ENCODE peak calls at places on chromosomes 2 and 18, in four cellular contexts. E is ovary, R is left ventricle myocardium inferior, F is HCT116. M is an unnamed sample.

GRCh38 chr2:202269585-202269984 is 4.0 kb downstream of the NOP58 start:
- DNase-seq in E (no peak), R (no peak), F (no peak), M (no peak)

GRCh38 chr18:56702946-56703345 is 51.8 kb downstream of the WDR7 start:
- DNase-seq in E (no peak), R (no peak), F (peak), M (peak)

GRCh38 chr2:205892141-205893064 is 193.6 kb downstream of the INO80D start:
- DNase-seq in E (peak), R (no peak), F (no peak), M (peak)

GRCh38 chr2:173909846-173910245 is 55.3 kb downstream of the SP3 start:
- DNase-seq in E (no peak), R (no peak), F (no peak), M (no peak)

GRCh38 chr2:60485055-60485454 is 68.4 kb downstream of the BCL11A start:
- DNase-seq in E (no peak), R (no peak), F (no peak), M (no peak)

GRCh38 chr2:189393440-189394111 is 47.7 kb upstream of the WDR75 start:
- DNase-seq in E (no peak), R (no peak), F (peak), M (peak)

GRCh38 chr2:239579524-239580198 is 178.8 kb upstream of the HDAC4 start:
- DNase-seq in E (no peak), R (no peak), F (no peak), M (no peak)

GRCh38 chr2:109726666-109727270 is 67.3 kb upstream of the RGPD5 start:
- DNase-seq in E (peak), R (no peak), F (no peak), M (no peak)

GRCh38 chr2:223123859-223124610 is 72.0 kb downstream of the KCNE4 start:
- DNase-seq in E (no peak), R (no peak), F (no peak), M (no peak)

GRCh38 chr18:55863876-55864275 is 275.9 kb upstream of the TCF4 start:
- DNase-seq in E (peak), R (peak), F (no peak), M (no peak)

GRCh38 chr2:216034065-216034464 is 20.7 kb upstream of the MREG start:
- DNase-seq in E (peak), R (peak), F (peak), M (peak)

GRCh38 chr2:238108423-238109201 is 8.5 kb downstream of the ESPNL start:
- DNase-seq in E (peak), R (no peak), F (no peak), M (no peak)

GRCh38 chr18:55088000-55088401 is 128.7 kb upstream of the CCDC68 start:
- DNase-seq in E (no peak), R (no peak), F (no peak), M (no peak)

GRCh38 chr18:5309888-5310470 is 14.5 kb upstream of the ZBTB14 start:
- DNase-seq in E (no peak), R (no peak), F (no peak), M (no peak)

GRCh38 chr2:126793885-126794613 is 104.6 kb upstream of the TEX51 start:
- DNase-seq in E (no peak), R (no peak), F (no peak), M (no peak)

GRCh38 chr2:1887106-1887505 is 142.8 kb upstream of the PXDN start:
- DNase-seq in E (no peak), R (no peak), F (no peak), M (no peak)

GRCh38 chr2:1889099-1889650 is 144.9 kb upstream of the PXDN start:
- DNase-seq in E (no peak), R (no peak), F (no peak), M (no peak)

GRCh38 chr2:1886405-1886992 is 142.2 kb upstream of the PXDN start:
- DNase-seq in E (peak), R (peak), F (peak), M (peak)

GRCh38 chr2:1884933-1885580 is 140.7 kb upstream of the PXDN start:
- DNase-seq in E (no peak), R (no peak), F (no peak), M (no peak)

DNA sequence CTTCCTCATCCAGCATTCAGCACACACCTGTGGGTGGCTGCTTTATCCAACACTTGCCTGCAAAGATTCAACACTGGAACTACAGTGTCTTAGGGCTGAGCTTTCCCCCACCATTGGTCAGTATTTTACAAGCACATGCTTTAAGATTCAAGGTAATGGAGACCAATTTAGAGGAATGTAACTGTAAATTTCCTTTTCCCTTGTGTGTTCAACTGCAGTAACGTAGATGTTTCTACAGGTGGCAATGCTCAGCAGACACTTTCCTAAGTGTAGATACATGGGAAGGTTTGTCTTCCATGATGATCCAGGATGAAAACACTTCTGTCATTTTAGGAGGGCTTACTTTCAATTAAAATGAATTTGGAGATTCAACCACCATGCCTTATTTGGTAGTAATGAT is 143.6 kb upstream of the PXDN start:
- DNase-seq in E (no peak), R (no peak), F (peak), M (peak)
- TF ChIP-seq CTCF in E (no peak), R (peak), F (no peak), M (peak)

GRCh38 chr2:3462493-3463104 is 56.7 kb downstream of the ADI1 start:
- DNase-seq in E (no peak), R (no peak), F (no peak), M (no peak)

GRCh38 chr2:3460831-3461544 is 58.3 kb downstream of the ADI1 start:
- DNase-seq in E (peak), R (peak), F (no peak), M (no peak)

GRCh38 chr2:3463156-3463835 is 56.0 kb downstream of the ADI1 start:
- DNase-seq in E (peak), R (no peak), F (no peak), M (no peak)

GRCh38 chr2:3460161-3460560 is 59.2 kb downstream of the ADI1 start:
- DNase-seq in E (no peak), R (no peak), F (no peak), M (no peak)

GRCh38 chr2:3461781-3462492 is 57.4 kb downstream of the ADI1 start:
- DNase-seq in E (no peak), R (no peak), F (peak), M (peak)
- H3K27ac ChIP-seq in E (no peak), R (peak), F (no peak), M (peak)

GRCh38 chr2:235580401-235581157 is 86.7 kb downstream of the AGAP1 start:
- DNase-seq in E (no peak), R (no peak), F (no peak), M (no peak)
- TF ChIP-seq CTCF in E (no peak), R (no peak), F (no peak), M (no peak)

DNA sequence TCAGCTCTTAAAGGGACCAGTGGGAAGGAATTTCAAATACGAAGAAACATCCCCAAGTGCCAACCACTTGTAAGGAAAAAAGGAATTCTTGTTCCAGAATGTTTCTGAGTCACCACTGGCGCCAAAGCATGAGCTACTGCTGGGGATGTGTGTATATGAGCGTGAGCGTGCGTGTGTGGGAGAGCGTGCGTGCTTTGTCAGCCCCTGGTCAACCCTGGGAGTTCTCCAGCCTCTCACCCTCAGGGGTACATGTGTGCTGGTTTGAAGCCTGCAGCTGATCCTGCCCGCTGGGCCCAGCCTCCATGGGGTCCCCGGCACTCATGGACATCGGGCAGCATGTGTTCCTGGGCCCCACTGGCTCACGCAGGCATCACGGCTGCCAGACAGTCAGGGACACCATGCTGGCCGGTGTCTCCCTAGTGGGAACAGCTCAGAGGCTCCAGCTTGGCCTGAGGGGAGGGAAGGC is 17.1 kb downstream of the HS6ST1 start:
- DNase-seq in E (peak), R (no peak), F (no peak), M (no peak)
- H3K27ac ChIP-seq in E (no peak), R (no peak), F (no peak), M (peak)

GRCh38 chr2:35978218-35978617 is 377.4 kb upstream of the CRIM1 start:
- DNase-seq in E (no peak), R (no peak), F (no peak), M (no peak)

GRCh38 chr2:35976611-35977010 is 379.0 kb upstream of the CRIM1 start:
- DNase-seq in E (no peak), R (no peak), F (no peak), M (no peak)

GRCh38 chr2:35973737-35974132 is 381.8 kb upstream of the CRIM1 start:
- DNase-seq in E (no peak), R (peak), F (no peak), M (no peak)

DNA sequence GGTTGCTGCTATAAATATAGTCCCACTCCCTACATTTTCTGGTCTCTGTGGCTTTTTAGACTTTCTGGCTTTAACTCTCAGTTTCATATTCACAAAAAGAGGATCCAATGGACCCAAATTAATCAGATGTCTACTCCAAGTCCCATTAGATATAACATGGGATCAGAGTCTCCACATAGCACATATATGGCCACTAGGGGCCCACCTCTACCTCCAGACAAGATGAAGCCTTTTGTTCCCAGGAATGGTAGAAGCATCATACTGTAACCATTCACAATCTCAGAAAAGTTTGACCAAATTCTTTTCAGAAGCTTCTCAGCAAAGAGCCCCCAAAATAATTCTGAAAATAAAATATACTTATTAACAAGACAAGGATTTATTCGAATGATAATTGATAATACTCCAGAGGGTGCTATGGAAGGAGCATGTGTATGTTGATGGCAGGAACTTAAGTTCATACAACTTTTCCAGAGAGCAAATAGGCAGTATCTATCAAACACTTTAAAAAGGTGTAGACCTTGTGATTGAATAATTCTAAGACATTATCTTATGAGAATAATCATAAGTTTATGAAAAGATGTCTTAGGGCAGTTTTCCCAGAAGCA is 382.3 kb upstream of the CRIM1 start:
- DNase-seq in E (no peak), R (no peak), F (no peak), M (peak)
- TF ChIP-seq CTCF in E (no peak), R (peak), F (peak), M (peak)

GRCh38 chr18:79459946-79460345 is 64.2 kb downstream of the NFATC1 start:
- DNase-seq in E (no peak), R (no peak), F (no peak), M (no peak)
- H3K27ac ChIP-seq in E (no peak), R (peak), F (no peak), M (peak)

DNA sequence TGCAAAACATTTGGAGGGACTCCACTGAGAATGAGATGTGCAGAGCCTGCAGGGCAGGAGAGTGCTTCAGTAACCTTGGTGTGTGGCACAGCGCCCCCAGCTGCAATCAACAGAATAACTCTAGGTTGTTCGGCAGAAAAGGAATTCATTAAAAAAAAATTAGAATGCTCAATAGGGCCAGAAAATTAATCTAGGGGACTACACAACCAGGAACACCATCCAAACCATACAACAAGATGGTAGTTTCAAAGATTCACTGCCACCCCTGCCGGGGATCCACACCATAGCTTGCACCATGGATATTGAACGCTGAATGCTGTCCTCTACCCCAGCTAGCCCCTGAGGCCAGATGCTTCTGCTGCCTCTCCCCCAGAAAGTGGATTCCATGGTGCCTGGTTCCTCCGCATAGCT is 50.1 kb downstream of the THUMPD2 start:
- DNase-seq in E (peak), R (no peak), F (peak), M (peak)
- TF ChIP-seq CTCF in E (no peak), R (peak), F (peak), M (peak)

GRCh38 chr2:230695551-230695950 is 17.1 kb upstream of the CAB39 start:
- DNase-seq in E (no peak), R (no peak), F (no peak), M (no peak)
- H3K27ac ChIP-seq in E (no peak), R (no peak), F (no peak), M (no peak)

DNA sequence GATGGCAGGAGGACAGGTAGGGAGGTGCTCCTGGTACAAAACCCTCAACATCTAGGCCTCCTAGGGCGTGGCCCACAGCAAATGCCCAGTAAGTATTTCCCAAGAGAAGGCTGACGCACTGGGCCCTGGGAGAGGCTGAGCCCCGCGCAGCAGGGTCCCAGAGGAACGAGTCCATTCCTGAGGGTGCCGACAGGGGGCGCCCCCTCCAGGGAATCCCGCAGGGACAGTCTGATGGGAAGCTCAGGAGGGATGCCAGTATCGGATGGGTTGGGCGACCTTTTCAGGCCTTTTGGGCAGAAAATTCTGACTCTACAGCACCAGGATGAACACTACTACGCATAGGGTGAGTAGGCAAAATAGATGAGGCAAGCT is 8.8 kb downstream of the BOLA3 start:
- DNase-seq in E (no peak), R (no peak), F (no peak), M (no peak)
- TF ChIP-seq CTCF in E (no peak), R (peak), F (no peak), M (no peak)

M was measured in RWPE1.